ENCODE peak calls at places on chromosomes 7 and 10, in five cellular contexts. One of them, this sample, is unnamed.
A peak's percentile ranks its signal among the peaks of the same experiment; 100 is the strongest.

GRCh38 chr7:37369904-37370303 is 78.8 kb downstream of the ELMO1 start:
- DNase-seq in IMR-90: no peak
- DNase-seq in HepG2: no peak
- DNase-seq in prostate gland: no peak
- DNase-seq in suprapubic skin: no peak
- DNase-seq in this sample: peak; percentile 77

GRCh38 chr7:92781117-92781720 is 55.2 kb downstream of the CDK6 start:
- DNase-seq in IMR-90: no peak
- DNase-seq in HepG2: peak; percentile 63
- DNase-seq in prostate gland: no peak
- DNase-seq in suprapubic skin: no peak
- DNase-seq in this sample: no peak

GRCh38 chr7:4774804-4775280 is 581 bp upstream of the AP5Z1 start:
- DNase-seq in IMR-90: peak; percentile 75
- DNase-seq in HepG2: peak; percentile 48
- DNase-seq in prostate gland: no peak
- DNase-seq in suprapubic skin: no peak
- DNase-seq in this sample: peak; percentile 47

GRCh38 chr10:116281780-116282179 is 8.8 kb upstream of the GFRA1 start:
- DNase-seq in IMR-90: no peak
- DNase-seq in HepG2: no peak
- DNase-seq in prostate gland: no peak
- DNase-seq in suprapubic skin: no peak
- DNase-seq in this sample: no peak

GRCh38 chr7:85030893-85031292 is 156.0 kb downstream of the SEMA3D start:
- DNase-seq in IMR-90: peak; percentile 79
- DNase-seq in HepG2: peak; percentile 5
- DNase-seq in prostate gland: no peak
- DNase-seq in suprapubic skin: no peak
- DNase-seq in this sample: no peak

GRCh38 chr7:131196808-131197207 is 130.9 kb upstream of the MKLN1 start:
- DNase-seq in IMR-90: peak; percentile 49
- DNase-seq in HepG2: no peak
- DNase-seq in prostate gland: no peak
- DNase-seq in suprapubic skin: no peak
- DNase-seq in this sample: no peak

GRCh38 chr10:12617205-12618175 is 268.1 kb downstream of the CAMK1D start:
- DNase-seq in IMR-90: no peak
- DNase-seq in HepG2: no peak
- DNase-seq in prostate gland: no peak
- DNase-seq in suprapubic skin: no peak
- DNase-seq in this sample: no peak

GRCh38 chr7:29871787-29872398 is 65.6 kb downstream of the WIPF3 start:
- DNase-seq in IMR-90: peak; percentile 41
- DNase-seq in HepG2: no peak
- DNase-seq in prostate gland: no peak
- DNase-seq in suprapubic skin: no peak
- DNase-seq in this sample: no peak

GRCh38 chr10:131742371-131743000 is 158.3 kb upstream of the PPP2R2D start:
- DNase-seq in IMR-90: no peak
- DNase-seq in HepG2: no peak
- DNase-seq in prostate gland: no peak
- DNase-seq in suprapubic skin: no peak
- DNase-seq in this sample: no peak

GRCh38 chr7:650339-651031 is 76.0 kb upstream of the DNAAF5 start:
- DNase-seq in IMR-90: no peak
- DNase-seq in HepG2: no peak
- DNase-seq in prostate gland: no peak
- DNase-seq in suprapubic skin: no peak
- DNase-seq in this sample: peak; percentile 21

GRCh38 chr7:121578669-121579068 is 182.6 kb upstream of the FAM3C start:
- DNase-seq in IMR-90: no peak
- DNase-seq in HepG2: no peak
- DNase-seq in prostate gland: no peak
- DNase-seq in suprapubic skin: no peak
- DNase-seq in this sample: no peak

GRCh38 chr10:20984632-20985031 is 87.5 kb upstream of the NEBL start:
- DNase-seq in IMR-90: no peak
- DNase-seq in HepG2: no peak
- DNase-seq in prostate gland: no peak
- DNase-seq in suprapubic skin: no peak
- DNase-seq in this sample: no peak

GRCh38 chr7:134809611-134810010 is 30.2 kb downstream of the CALD1 start:
- DNase-seq in IMR-90: no peak
- DNase-seq in HepG2: no peak
- DNase-seq in prostate gland: no peak
- DNase-seq in suprapubic skin: no peak
- DNase-seq in this sample: no peak

GRCh38 chr10:85319826-85320225 is 991.4 kb downstream of the CCSER2 start:
- DNase-seq in IMR-90: no peak
- DNase-seq in HepG2: no peak
- DNase-seq in prostate gland: no peak
- DNase-seq in suprapubic skin: no peak
- DNase-seq in this sample: no peak

GRCh38 chr10:6154566-6154965 is 48.2 kb upstream of the PFKFB3 start:
- DNase-seq in IMR-90: no peak
- DNase-seq in HepG2: no peak
- DNase-seq in prostate gland: no peak
- DNase-seq in suprapubic skin: no peak
- DNase-seq in this sample: no peak

GRCh38 chr7:137656227-137656849 is 190.4 kb downstream of the DGKI start:
- DNase-seq in IMR-90: peak; percentile 79
- DNase-seq in HepG2: peak; percentile 59
- DNase-seq in prostate gland: peak; percentile 70
- DNase-seq in suprapubic skin: peak; percentile 88
- DNase-seq in this sample: peak; percentile 38

GRCh38 chr7:31100870-31101269 is 48.8 kb downstream of the ADCYAP1R1 start:
- DNase-seq in IMR-90: no peak
- DNase-seq in HepG2: no peak
- DNase-seq in prostate gland: no peak
- DNase-seq in suprapubic skin: peak; percentile 49
- DNase-seq in this sample: peak; percentile 18

GRCh38 chr7:116864084-116864483 is 1.7 kb downstream of the CAPZA2 start:
- DNase-seq in IMR-90: no peak
- DNase-seq in HepG2: no peak
- DNase-seq in prostate gland: no peak
- DNase-seq in suprapubic skin: no peak
- DNase-seq in this sample: no peak

GRCh38 chr7:116859323-116859722 is 3.1 kb upstream of the CAPZA2 start:
- DNase-seq in IMR-90: peak; percentile 87
- DNase-seq in HepG2: no peak
- DNase-seq in prostate gland: no peak
- DNase-seq in suprapubic skin: no peak
- DNase-seq in this sample: no peak

GRCh38 chr7:116863168-116863670 is 832 bp downstream of the CAPZA2 start:
- DNase-seq in IMR-90: peak; percentile 21
- DNase-seq in HepG2: peak; percentile 19
- DNase-seq in prostate gland: peak; percentile 12
- DNase-seq in suprapubic skin: no peak
- DNase-seq in this sample: no peak

GRCh38 chr7:116861717-116862116 is 670 bp upstream of the CAPZA2 start:
- DNase-seq in IMR-90: no peak
- DNase-seq in HepG2: no peak
- DNase-seq in prostate gland: no peak
- DNase-seq in suprapubic skin: no peak
- DNase-seq in this sample: no peak

DNA sequence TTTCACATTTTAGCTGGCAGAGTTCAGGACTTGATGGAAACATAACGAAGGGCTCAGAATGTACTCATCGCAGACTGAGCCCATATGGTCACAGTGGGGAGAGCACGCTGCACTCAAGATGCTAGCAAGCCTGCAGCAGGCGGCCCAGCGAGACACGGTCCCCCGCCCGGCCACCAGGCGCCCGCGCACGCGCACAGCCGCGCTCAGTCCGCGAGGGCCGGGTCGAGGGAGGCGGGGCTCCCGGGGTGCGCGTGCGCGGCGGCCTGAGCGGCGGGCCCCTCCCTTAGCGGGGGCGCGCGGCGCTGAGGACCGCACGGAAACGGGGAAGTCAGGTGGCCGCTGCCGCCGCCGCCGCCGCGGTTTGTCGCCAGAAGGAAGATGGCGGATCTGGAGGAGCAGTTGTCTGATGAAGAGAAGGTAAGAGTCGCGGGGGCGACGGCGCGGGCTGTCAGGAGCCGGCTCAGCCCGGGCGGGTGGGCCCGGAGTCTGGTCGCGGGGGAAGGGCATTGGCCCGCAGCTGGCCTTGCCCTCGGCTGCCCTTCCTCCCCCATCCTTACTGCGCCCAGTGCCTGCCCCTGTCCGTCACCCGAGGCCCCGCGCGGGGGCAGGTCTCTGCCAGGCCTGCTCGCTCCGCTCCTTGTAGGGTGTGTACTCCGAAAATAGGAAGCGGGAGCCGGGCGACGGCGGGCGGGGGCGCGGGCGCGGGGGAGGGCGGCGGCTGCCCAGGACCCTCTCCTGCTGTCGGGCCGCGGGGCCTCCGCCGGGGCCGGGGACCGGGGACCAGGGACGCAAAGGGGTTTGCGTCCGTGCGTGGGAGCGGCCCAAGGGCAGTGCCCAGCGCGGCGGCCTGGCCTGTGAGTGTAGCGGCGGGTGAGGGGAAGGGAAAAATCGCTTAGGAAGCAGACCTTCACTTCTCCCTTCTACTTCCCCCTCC is at the start of gene CAPZA2:
- DNase-seq in IMR-90: peak; percentile 85
- DNase-seq in HepG2: peak; percentile 78
- DNase-seq in prostate gland: peak; percentile 90
- DNase-seq in suprapubic skin: peak; percentile 91
- DNase-seq in this sample: peak; percentile 96
- TF ChIP-seq POLR2A in IMR-90: peak; percentile 90
- TF ChIP-seq POLR2A in HepG2: peak; percentile 64
- TF ChIP-seq POLR2A in prostate gland: peak; percentile 86
- TF ChIP-seq POLR2A in suprapubic skin: no peak
- TF ChIP-seq POLR2A in this sample: peak; percentile 37

GRCh38 chr7:78019457-78020130 is 221.0 kb downstream of the PHTF2 start:
- DNase-seq in IMR-90: peak; percentile 73
- DNase-seq in HepG2: peak; percentile 45
- DNase-seq in prostate gland: peak; percentile 91
- DNase-seq in suprapubic skin: peak; percentile 96
- DNase-seq in this sample: peak; percentile 91
- TF ChIP-seq POLR2A in IMR-90: peak; percentile 40
- TF ChIP-seq POLR2A in HepG2: no peak
- TF ChIP-seq POLR2A in prostate gland: peak; percentile 38
- TF ChIP-seq POLR2A in suprapubic skin: no peak
- TF ChIP-seq POLR2A in this sample: peak; percentile 73

DNA sequence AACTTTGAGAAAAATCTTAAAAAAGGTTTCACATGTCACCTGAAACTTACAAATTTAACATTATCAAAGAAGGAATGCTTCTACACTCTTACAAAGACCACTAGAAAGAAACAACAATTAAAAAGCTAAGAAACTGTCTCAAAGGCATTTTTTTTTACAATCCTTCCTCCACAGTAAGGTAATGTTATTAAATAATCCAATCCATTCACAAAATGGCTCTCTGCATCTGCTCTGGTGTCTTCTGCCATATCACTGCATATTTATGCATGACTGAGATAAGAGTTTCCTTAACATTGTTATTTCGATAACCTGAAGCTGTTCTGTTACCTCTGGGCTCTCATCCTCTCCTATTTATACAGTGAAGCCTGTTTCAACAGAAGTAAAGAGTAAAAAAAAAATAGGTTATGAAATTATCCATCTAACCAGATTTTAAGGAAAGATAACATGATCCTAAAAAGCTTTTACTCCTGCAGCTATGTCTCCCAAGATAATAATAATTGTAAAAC is 8.5 kb downstream of the HNRNPA2B1 start:
- DNase-seq in IMR-90: no peak
- DNase-seq in HepG2: no peak
- DNase-seq in prostate gland: no peak
- DNase-seq in suprapubic skin: no peak
- DNase-seq in this sample: no peak
- TF ChIP-seq POLR2A in IMR-90: no peak
- TF ChIP-seq POLR2A in HepG2: no peak
- TF ChIP-seq POLR2A in prostate gland: no peak
- TF ChIP-seq POLR2A in suprapubic skin: no peak
- TF ChIP-seq POLR2A in this sample: no peak

DNA sequence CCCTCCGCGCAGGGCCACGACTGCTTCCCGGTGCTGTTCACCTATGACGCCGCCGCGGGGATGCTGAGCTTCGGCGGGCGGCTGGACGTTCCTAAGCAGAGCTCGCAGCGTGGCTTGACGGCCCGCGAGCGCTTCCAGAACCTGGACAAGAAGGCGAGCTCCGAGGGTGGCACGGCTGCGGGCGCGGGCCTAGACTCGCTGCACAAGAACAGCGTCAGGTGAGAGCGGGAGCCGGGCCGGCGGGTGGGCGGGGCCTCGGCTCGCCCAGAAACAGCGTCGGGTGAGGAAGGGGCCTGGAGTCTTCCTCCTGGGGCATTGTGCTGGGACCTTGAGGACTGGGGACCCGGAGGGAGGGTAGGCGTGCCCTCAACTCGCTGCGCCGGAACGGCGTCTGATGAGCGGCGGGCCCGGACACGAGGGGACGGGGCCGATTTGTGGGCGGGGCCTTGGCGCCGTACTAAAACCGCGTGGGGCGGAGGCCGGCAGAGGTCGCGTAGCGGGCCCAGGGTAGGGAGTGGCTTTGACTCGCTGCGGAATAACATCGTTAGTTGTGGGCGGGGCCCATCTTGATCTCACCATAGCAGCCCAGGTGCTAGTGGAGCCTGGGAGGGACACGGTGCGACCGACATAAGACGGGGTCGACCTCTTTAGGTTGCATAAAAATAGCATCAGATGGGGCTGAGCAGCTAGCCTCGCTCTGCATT is 15.6 kb downstream of the PDAP1 start:
- DNase-seq in IMR-90: no peak
- DNase-seq in HepG2: no peak
- DNase-seq in prostate gland: peak; percentile 69
- DNase-seq in suprapubic skin: peak; percentile 95
- DNase-seq in this sample: peak; percentile 91
- TF ChIP-seq POLR2A in IMR-90: no peak
- TF ChIP-seq POLR2A in HepG2: no peak
- TF ChIP-seq POLR2A in prostate gland: peak; percentile 42
- TF ChIP-seq POLR2A in suprapubic skin: no peak
- TF ChIP-seq POLR2A in this sample: no peak

This sample was measured in Peyer's patch.